ENCODE peak calls at places on chromosomes 3 and 15, in nine cellular contexts. Y is CD4-positive, CD25-positive, alpha-beta regulatory T cell; N is AG09309; W is thoracic aorta; A is brain microvascular endothelial cell; V is mammary epithelial cell; H is fibroblast of the aortic adventitia; G is astrocyte; U is fibroblast of villous mesenchyme. P is an unnamed sample.

GRCh38 chr15:101578443-101578894 is 73.7 kb downstream of the TM2D3 start:
- DNase-seq in Y (peak; percentile 37), N (no peak), W (no peak), A (no peak), V (peak; percentile 28), H (peak; percentile 15), G (no peak), U (peak; percentile 32), P (no peak)

GRCh38 chr3:24201301-24201700 is 256.2 kb downstream of the NR1D2 start:
- DNase-seq in Y (no peak), N (no peak), W (no peak), A (no peak), V (peak; percentile 9), H (no peak), G (peak; percentile 23), U (peak; percentile 23), P (no peak)

GRCh38 chr3:154356009-154356408 is 31.7 kb upstream of the DHX36 start:
- DNase-seq in Y (no peak), N (no peak), W (no peak), A (no peak), V (peak; percentile 26), H (no peak), G (no peak), U (no peak), P (no peak)

GRCh38 chr15:74384566-74385441 is 17.4 kb upstream of the CYP11A1 start:
- DNase-seq in Y (peak; percentile 87), N (no peak), W (no peak), A (no peak), V (peak; percentile 96), H (peak; percentile 40), G (peak; percentile 74), U (no peak), P (no peak)

GRCh38 chr15:60344987-60345386 is 52.8 kb downstream of the ANXA2 start:
- DNase-seq in Y (no peak), N (no peak), W (no peak), A (no peak), V (no peak), H (no peak), G (no peak), U (no peak), P (no peak)

GRCh38 chr15:58269455-58270414 is 131.6 kb downstream of the AQP9 start:
- DNase-seq in Y (peak; percentile 72), N (peak; percentile 24), W (no peak), A (peak; percentile 51), V (peak; percentile 76), H (peak; percentile 74), G (peak; percentile 45), U (peak; percentile 75), P (peak; percentile 5)

GRCh38 chr3:37594873-37595783 is 266.6 kb upstream of the CTDSPL start:
- DNase-seq in Y (no peak), N (no peak), W (no peak), A (no peak), V (no peak), H (no peak), G (no peak), U (no peak), P (no peak)

GRCh38 chr15:53847745-53848144 is 88.3 kb upstream of the WDR72 start:
- DNase-seq in Y (no peak), N (no peak), W (no peak), A (no peak), V (no peak), H (no peak), G (no peak), U (no peak), P (no peak)

GRCh38 chr15:56805466-56806146 is 72.3 kb upstream of the ZNF280D start:
- DNase-seq in Y (peak; percentile 50), N (peak; percentile 51), W (no peak), A (peak; percentile 91), V (peak; percentile 82), H (peak; percentile 91), G (peak; percentile 91), U (peak; percentile 74), P (peak; percentile 71)

GRCh38 chr3:38782148-38782547 is 33.9 kb downstream of the SCN10A start:
- DNase-seq in Y (no peak), N (no peak), W (no peak), A (no peak), V (peak; percentile 41), H (no peak), G (no peak), U (no peak), P (peak; percentile 14)

GRCh38 chr3:145125307-145125706 is 1035.7 kb downstream of the PLOD2 start:
- DNase-seq in Y (no peak), N (no peak), W (no peak), A (peak; percentile 4), V (peak; percentile 6), H (peak; percentile 13), G (peak; percentile 37), U (no peak), P (no peak)

GRCh38 chr3:834679-835078 is 258.1 kb upstream of the CNTN6 start:
- DNase-seq in Y (no peak), N (no peak), W (no peak), A (no peak), V (peak; percentile 9), H (no peak), G (no peak), U (no peak), P (no peak)

GRCh38 chr15:30859091-30859874 is 44.4 kb upstream of the FAN1 start:
- DNase-seq in Y (peak; percentile 47), N (peak; percentile 13), W (no peak), A (peak; percentile 65), V (no peak), H (peak; percentile 46), G (peak; percentile 4), U (peak; percentile 36), P (peak; percentile 7)

GRCh38 chr3:58536501-58537411 is at the start of gene ACOX2:
- DNase-seq in Y (no peak), N (peak; percentile 43), W (no peak), A (no peak), V (no peak), H (peak; percentile 80), G (peak; percentile 59), U (peak; percentile 55), P (no peak)

GRCh38 chr3:108071394-108071793 is 19.4 kb downstream of the CD47 start:
- DNase-seq in Y (no peak), N (no peak), W (no peak), A (no peak), V (no peak), H (no peak), G (no peak), U (no peak), P (no peak)
- H3K4me3 ChIP-seq in Y (peak overlapping the region; percentile 22), N (no peak overlapping the region), W (no peak overlapping the region), A (no peak overlapping the region), V (no peak overlapping the region), H (no peak overlapping the region), G (no peak overlapping the region), U (no peak overlapping the region), P (no peak overlapping the region)

GRCh38 chr3:46812237-46812791 is 50.9 kb downstream of the MYL3 start:
- DNase-seq in Y (peak; percentile 69), N (no peak), W (peak; percentile 35), A (peak; percentile 50), V (peak; percentile 47), H (peak; percentile 18), G (peak; percentile 30), U (peak; percentile 35), P (peak; percentile 5)
- H3K4me3 ChIP-seq in Y (peak overlapping the region; percentile 59), N (no peak overlapping the region), W (peak overlapping the region; percentile 69), A (peak overlapping the region; percentile 31), V (peak overlapping the region; percentile 34), H (peak overlapping the region; percentile 39), G (no peak overlapping the region), U (peak overlapping the region; percentile 30), P (peak overlapping the region; percentile 36)

DNA sequence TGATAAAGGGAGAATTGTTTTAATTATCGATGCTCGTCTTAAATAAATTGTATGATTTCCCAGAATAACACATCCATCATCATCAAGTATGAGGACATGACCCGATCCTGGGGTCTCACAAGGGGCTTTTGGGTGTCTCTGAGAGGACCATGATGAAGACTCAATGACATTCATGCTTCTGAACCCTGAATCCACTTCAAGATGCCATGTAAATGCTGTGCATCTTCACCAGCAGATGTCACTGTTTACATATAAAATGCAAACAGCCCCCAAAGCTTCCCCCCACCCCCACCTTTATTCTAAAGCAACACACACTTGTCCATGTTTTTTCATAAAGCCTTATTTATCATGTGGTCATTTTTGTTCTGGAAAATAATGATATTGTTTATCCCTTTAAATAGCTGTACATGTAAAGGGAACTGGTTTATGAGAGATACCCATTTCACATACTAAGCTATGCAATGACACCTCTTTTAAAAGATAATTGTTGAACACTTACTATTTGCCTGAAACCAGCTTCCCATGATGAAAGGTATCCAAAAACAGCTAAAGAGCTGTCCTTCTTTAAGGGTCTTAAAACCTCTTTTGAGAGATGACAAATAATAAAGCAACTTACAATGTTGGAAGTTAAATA is 69.7 kb upstream of the UBE3A start:
- DNase-seq in Y (peak; percentile 31), N (no peak), W (no peak), A (peak; percentile 29), V (no peak), H (peak; percentile 69), G (peak; percentile 24), U (peak; percentile 3), P (peak; percentile 13)
- H3K4me3 ChIP-seq in Y (no peak overlapping the region), N (no peak overlapping the region), W (no peak overlapping the region), A (no peak overlapping the region), V (no peak overlapping the region), H (no peak overlapping the region), G (no peak overlapping the region), U (no peak overlapping the region), P (no peak overlapping the region)

GRCh38 chr3:69092030-69092513 is 7.3 kb downstream of the ARL6IP5 start:
- DNase-seq in Y (peak; percentile 80), N (no peak), W (no peak), A (no peak), V (no peak), H (no peak), G (no peak), U (no peak), P (no peak)
- H3K4me3 ChIP-seq in Y (peak overlapping the region; percentile 79), N (no peak overlapping the region), W (peak overlapping the region; percentile 43), A (no peak overlapping the region), V (no peak overlapping the region), H (no peak overlapping the region), G (no peak overlapping the region), U (no peak overlapping the region), P (no peak overlapping the region)

GRCh38 chr3:122893754-122894668 is 99.1 kb downstream of the SLC49A4 start:
- DNase-seq in Y (no peak), N (no peak), W (no peak), A (no peak), V (peak; percentile 73), H (peak; percentile 35), G (no peak), U (no peak), P (no peak)
- H3K4me3 ChIP-seq in Y (no peak overlapping the region), N (no peak overlapping the region), W (no peak overlapping the region), A (no peak overlapping the region), V (no peak overlapping the region), H (no peak overlapping the region), G (no peak overlapping the region), U (no peak overlapping the region), P (no peak overlapping the region)

GRCh38 chr15:90600954-90601353 is 71.2 kb downstream of the CRTC3 start:
- DNase-seq in Y (no peak), N (no peak), W (no peak), A (no peak), V (no peak), H (no peak), G (no peak), U (no peak), P (no peak)
- H3K4me3 ChIP-seq in Y (no peak overlapping the region), N (no peak overlapping the region), W (no peak overlapping the region), A (no peak overlapping the region), V (no peak overlapping the region), H (no peak overlapping the region), G (no peak overlapping the region), U (no peak overlapping the region), P (no peak overlapping the region)